ENCODE peak calls at places on chromosome 19, in five cellular contexts. Z is A549, X is tibial nerve, O is sigmoid colon, Y is ovary. F is an unnamed sample.

GRCh38 chr19:925912-926594 is at the start of gene ARID3A:
- DNase-seq in Y (no peak), Z (no peak), O (peak), X (no peak), F (peak)

GRCh38 chr19:23778566-23778965 is 19.9 kb upstream of the ZNF681 start:
- DNase-seq in O (no peak), Z (no peak), Y (no peak), X (no peak), F (no peak)

GRCh38 chr19:48999481-49000325 is 6.0 kb downstream of the RUVBL2 start:
- DNase-seq in X (no peak), Y (no peak), Z (peak), O (no peak), F (peak)

GRCh38 chr19:49432141-49433073 is 7.2 kb downstream of the GFY start:
- DNase-seq in Z (no peak), Y (no peak), X (no peak), O (no peak), F (no peak)

GRCh38 chr19:14770136-14770535 is 8.2 kb downstream of the ADGRE2 start:
- DNase-seq in Z (no peak), X (no peak), Y (no peak), O (no peak), F (no peak)

GRCh38 chr19:38303517-38304351 is at the start of gene C19orf33:
- DNase-seq in Y (no peak), Z (peak), X (no peak), O (no peak), F (peak)

GRCh38 chr19:11832253-11832912 is 16.1 kb upstream of the ZNF439 start:
- DNase-seq in Z (no peak), Y (no peak), X (no peak), O (no peak), F (no peak)

GRCh38 chr19:19260417-19260816 is 12.7 kb downstream of the TM6SF2 start:
- DNase-seq in Y (no peak), X (no peak), Z (no peak), O (no peak), F (no peak)

GRCh38 chr19:46124638-46125115 is at the start of gene IGFL3:
- DNase-seq in X (no peak), O (no peak), Y (no peak), Z (no peak), F (no peak)

GRCh38 chr19:6225232-6225635 is 54.5 kb downstream of the MLLT1 start:
- DNase-seq in X (no peak), Y (no peak), O (no peak), Z (no peak), F (no peak)

GRCh38 chr19:16001481-16002312 is 52.9 kb downstream of the OR10H4 start:
- DNase-seq in O (no peak), X (no peak), Y (no peak), Z (no peak), F (no peak)

GRCh38 chr19:33962161-33962560 is 165.5 kb downstream of the KCTD15 start:
- DNase-seq in X (no peak), O (no peak), Y (no peak), Z (no peak), F (no peak)

GRCh38 chr19:1360818-1361461 is 22.8 kb upstream of the NDUFS7 start:
- DNase-seq in O (peak), Z (no peak), Y (peak), X (peak), F (no peak)

GRCh38 chr19:16349551-16350171 is 25.0 kb downstream of the KLF2 start:
- DNase-seq in Z (no peak), Y (no peak), O (no peak), X (no peak), F (no peak)

GRCh38 chr19:22882797-22883196 is 50.7 kb downstream of the ZNF723 start:
- DNase-seq in X (no peak), Z (peak), Y (no peak), O (no peak), F (no peak)

GRCh38 chr19:51724543-51724942 is 752 bp upstream of the HAS1 start:
- DNase-seq in Y (peak), O (peak), X (no peak), Z (no peak), F (no peak)

GRCh38 chr19:57192064-57192395 is 730 bp downstream of the ZNF264 start:
- DNase-seq in O (no peak), X (no peak), Y (no peak), Z (peak), F (no peak)

GRCh38 chr19:51660975-51661600 is 14.5 kb upstream of the SIGLEC14 start:
- DNase-seq in Y (peak), O (no peak), X (peak), Z (peak), F (peak)

GRCh38 chr19:19372656-19373416 is 32.6 kb upstream of the GATAD2A start:
- DNase-seq in X (no peak), Y (no peak), Z (peak), O (peak), F (peak)

GRCh38 chr19:32676895-32677359 is 1.3 kb downstream of the RGS9BP start:
- DNase-seq in Y (no peak), Z (no peak), O (no peak), X (no peak), F (no peak)

GRCh38 chr19:6626764-6627163 is 35.8 kb upstream of the CD70 start:
- DNase-seq in X (no peak), Z (no peak), Y (no peak), O (no peak), F (no peak)

GRCh38 chr19:4937060-4937459 is 27.8 kb downstream of the UHRF1 start:
- DNase-seq in O (no peak), X (no peak), Z (no peak), Y (no peak), F (no peak)

GRCh38 chr19:57903298-57904174 is 12.9 kb downstream of the ZNF417 start:
- DNase-seq in O (no peak), Z (peak), Y (no peak), X (no peak), F (no peak)

GRCh38 chr19:7973883-7974282 is 30.4 kb upstream of the TIMM44 start:
- DNase-seq in Z (no peak), X (no peak), Y (no peak), O (no peak), F (no peak)

GRCh38 chr19:7942981-7943443 is 454 bp downstream of the TIMM44 start:
- DNase-seq in Y (no peak), Z (no peak), X (no peak), O (no peak), F (no peak)

GRCh38 chr19:50515168-50515561 is 1.5 kb upstream of the ASPDH start:
- DNase-seq in X (no peak), O (peak), Z (no peak), Y (no peak), F (no peak)

DNA sequence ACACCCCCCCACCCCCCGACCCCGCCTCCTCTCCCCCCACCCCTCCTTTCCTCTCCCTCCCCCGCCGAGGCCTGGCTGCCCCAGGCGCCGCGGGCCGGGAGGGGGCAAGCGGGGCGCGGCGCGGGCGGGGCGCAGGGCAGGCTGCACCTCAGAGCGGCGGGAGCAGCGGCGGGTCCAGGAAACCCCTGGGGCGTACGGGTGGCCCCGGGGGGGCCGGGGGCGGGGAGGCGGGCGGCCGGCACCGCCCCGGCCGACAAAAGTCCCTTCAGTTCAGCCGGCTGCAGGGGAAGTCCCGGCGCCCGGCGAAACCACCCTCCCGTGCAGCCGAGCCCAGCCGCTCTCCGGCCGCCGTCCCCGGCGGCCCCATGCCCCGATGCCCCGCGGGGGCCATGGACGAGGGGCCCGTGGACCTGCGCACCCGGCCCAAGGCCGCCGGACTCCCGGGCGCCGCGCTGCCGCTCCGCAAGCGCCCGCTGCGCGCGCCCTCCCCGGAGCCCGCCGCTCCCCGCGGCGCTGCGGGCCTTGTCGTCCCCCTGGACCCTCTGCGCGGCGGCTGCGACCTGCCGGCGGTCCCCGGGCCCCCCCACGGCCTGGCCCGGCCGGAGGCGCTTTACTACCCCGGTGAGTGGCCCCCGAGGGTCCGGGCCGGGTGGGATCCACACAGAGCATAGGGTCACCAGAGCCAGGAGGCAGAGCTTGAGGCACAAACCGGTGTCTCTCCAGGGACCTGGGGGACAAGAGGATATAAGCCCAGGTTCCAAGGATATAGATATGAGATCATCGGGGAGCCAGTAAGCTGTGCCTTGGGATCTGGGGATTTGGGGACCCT is at the start of gene BCL3:
- DNase-seq in X (no peak), O (peak), Z (peak), Y (peak), F (peak)
- TF ChIP-seq EP300 in X (no peak), O (no peak), Z (peak), Y (no peak), F (no peak)

DNA sequence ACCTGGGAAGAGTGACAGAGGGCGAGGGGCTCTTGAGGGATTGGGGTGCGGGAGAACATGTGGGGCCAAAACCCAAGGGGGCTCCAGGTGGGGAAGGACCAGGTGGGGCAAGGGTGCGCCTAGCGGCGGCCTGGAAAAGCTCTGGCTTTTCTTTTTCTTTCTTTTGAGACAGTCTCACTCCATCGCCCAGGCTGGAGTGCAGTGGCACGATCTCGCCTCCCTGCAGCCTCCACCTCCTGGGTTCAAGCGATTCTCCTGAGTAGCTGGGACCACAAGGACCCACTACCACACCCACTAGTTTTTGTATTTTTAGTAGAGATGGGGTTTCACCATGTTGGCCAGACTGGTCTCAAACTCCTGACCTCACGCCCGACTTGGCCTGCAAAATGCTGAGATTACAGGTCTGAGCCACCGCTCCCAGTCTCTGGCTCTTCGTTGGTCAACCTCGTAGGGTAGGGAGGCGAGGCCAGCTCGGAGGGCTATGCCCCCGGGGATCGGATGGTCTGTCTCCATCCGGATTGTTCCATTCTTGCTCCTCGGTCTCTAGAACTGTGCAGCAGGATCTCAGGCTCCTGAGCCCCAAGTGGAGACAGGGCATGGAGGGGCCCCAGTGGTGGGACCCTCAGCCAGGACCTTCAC is 3.7 kb downstream of the GADD45B start:
- DNase-seq in O (no peak), Z (no peak), X (no peak), Y (no peak), F (no peak)
- TF ChIP-seq CTCF in O (no peak), Z (no peak), X (no peak), Y (no peak), F (no peak)

DNA sequence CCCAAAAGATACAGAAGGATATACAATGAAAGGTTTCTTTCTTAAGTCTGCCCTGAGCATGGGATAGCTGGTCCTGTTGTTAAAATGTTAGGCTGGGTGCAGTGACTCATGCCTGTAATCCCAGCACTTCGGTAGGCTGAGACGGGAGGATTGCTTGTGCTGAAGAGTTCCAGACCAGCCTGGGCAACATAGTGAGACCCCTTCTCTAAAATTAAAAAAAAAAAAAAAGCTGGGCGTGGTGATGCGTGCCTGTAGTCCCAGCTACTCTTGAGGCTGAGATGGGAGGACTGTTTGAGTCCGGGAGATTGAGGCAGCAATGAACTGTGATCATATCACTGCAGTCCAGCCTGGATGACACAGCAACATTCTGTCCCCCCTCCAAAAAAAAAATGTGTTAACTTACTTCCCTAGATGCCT is 52.5 kb upstream of the SHKBP1 start:
- DNase-seq in Y (no peak), Z (no peak), O (no peak), X (no peak), F (no peak)
- TF ChIP-seq EP300 in Y (no peak), Z (no peak), O (no peak), X (no peak), F (no peak)

GRCh38 chr19:18232540-18233223 is 6.4 kb upstream of the PDE4C start:
- DNase-seq in Z (peak), X (no peak), Y (no peak), O (no peak), F (no peak)
- TF ChIP-seq CTCF in Z (no peak), X (no peak), Y (no peak), O (no peak), F (no peak)

GRCh38 chr19:30686252-30686762 is 314.1 kb downstream of the ZNF536 start:
- DNase-seq in X (no peak), O (peak), Z (no peak), Y (no peak), F (no peak)
- TF ChIP-seq EP300 in X (no peak), O (no peak), Z (no peak), Y (no peak), F (no peak)

GRCh38 chr19:55118401-55118991 is 1.1 kb upstream of the PPP1R12C start:
- DNase-seq in Y (peak), O (no peak), X (no peak), Z (peak), F (no peak)
- TF ChIP-seq CTCF in Y (no peak), O (no peak), X (no peak), Z (no peak), F (no peak)

GRCh38 chr19:43841990-43842389 is 14.9 kb downstream of the ZNF283 start:
- DNase-seq in O (no peak), Y (no peak), X (no peak), Z (peak), F (no peak)
- TF ChIP-seq EP300 in O (no peak), Y (no peak), X (no peak), Z (no peak), F (no peak)

GRCh38 chr19:36378625-36379509 is at the start of gene ZFP14:
- DNase-seq in Z (peak), O (peak), X (peak), Y (peak), F (peak)
- TF ChIP-seq CTCF in Z (peak), O (no peak), X (no peak), Y (no peak), F (no peak)

F was measured in stomach.